ENCODE peak calls at places on chromosomes 16 and 17, in seven cellular contexts. I is AG04449, W is fibroblast of mammary gland, E is dorsolateral prefrontal cortex, B is MM.1S, V is fibroblast of lung, R is AG10803. D is an unnamed sample.

GRCh38 chr17:3985800-3986199 is 21.6 kb upstream of the ATP2A3 start:
- DNase-seq in I (no peak), W (no peak), E (no peak), B (no peak), V (no peak), R (no peak), D (no peak)

GRCh38 chr16:345686-346231 is 6.8 kb downstream of the AXIN1 start:
- DNase-seq in I (no peak), W (no peak), E (no peak), B (no peak), V (no peak), R (no peak), D (no peak)

GRCh38 chr16:21116148-21116693 is 34.4 kb downstream of the DNAH3 start:
- DNase-seq in I (no peak), W (peak; percentile 32), E (no peak), B (peak; percentile 22), V (peak; percentile 4), R (peak; percentile 8), D (no peak)

GRCh38 chr16:75109732-75110243 is 6.8 kb downstream of the LDHD start:
- DNase-seq in I (no peak), W (no peak), E (peak; percentile 56), B (no peak), V (no peak), R (no peak), D (peak; percentile 85)

GRCh38 chr16:57711993-57712392 is 17.4 kb downstream of the DRC7 start:
- DNase-seq in I (no peak), W (no peak), E (no peak), B (no peak), V (no peak), R (no peak), D (no peak)

GRCh38 chr17:66560691-66561090 is 258.3 kb downstream of the PRKCA start:
- DNase-seq in I (no peak), W (no peak), E (no peak), B (no peak), V (no peak), R (no peak), D (no peak)

GRCh38 chr16:46787909-46788308 is 39.8 kb upstream of the MYLK3 start:
- DNase-seq in I (no peak), W (no peak), E (no peak), B (no peak), V (no peak), R (no peak), D (no peak)

GRCh38 chr17:40727447-40728231 is 24.1 kb upstream of the KRT24 start:
- DNase-seq in I (no peak), W (peak; percentile 32), E (no peak), B (no peak), V (peak; percentile 42), R (peak; percentile 12), D (no peak)

GRCh38 chr17:330993-331701 is 21.5 kb downstream of the RPH3AL start:
- DNase-seq in I (no peak), W (no peak), E (peak; percentile 38), B (no peak), V (no peak), R (no peak), D (peak; percentile 49)

GRCh38 chr16:54936086-54936978 is 5.7 kb downstream of the IRX5 start:
- DNase-seq in I (no peak), W (peak; percentile 57), E (no peak), B (no peak), V (no peak), R (peak; percentile 56), D (no peak)

GRCh38 chr16:54935411-54936085 is 4.9 kb downstream of the IRX5 start:
- DNase-seq in I (no peak), W (no peak), E (no peak), B (no peak), V (no peak), R (no peak), D (no peak)

GRCh38 chr16:54933281-54934150 is 2.9 kb downstream of the IRX5 start:
- DNase-seq in I (no peak), W (no peak), E (no peak), B (no peak), V (no peak), R (no peak), D (no peak)

GRCh38 chr16:54932737-54933254 is 2.1 kb downstream of the IRX5 start:
- DNase-seq in I (no peak), W (no peak), E (no peak), B (no peak), V (no peak), R (no peak), D (no peak)

GRCh38 chr16:54934536-54935410 is 4.1 kb downstream of the IRX5 start:
- DNase-seq in I (no peak), W (no peak), E (no peak), B (no peak), V (no peak), R (peak; percentile 56), D (no peak)
- H3K4me3 ChIP-seq in I (peak overlapping the region; percentile 54), W (peak overlapping the region; percentile 24), E (no peak overlapping the region), B (no peak overlapping the region), V (no peak overlapping the region), R (peak overlapping the region; percentile 87), D (no peak overlapping the region)

GRCh38 chr16:69465083-69465721 is 40.8 kb downstream of the CYB5B start:
- DNase-seq in I (no peak), W (no peak), E (no peak), B (no peak), V (peak; percentile 78), R (no peak), D (peak; percentile 44)
- TF ChIP-seq CTCF in I (no peak), W (no peak), E (no peak), B (no peak), V (no peak), R (no peak), D (no peak)

DNA sequence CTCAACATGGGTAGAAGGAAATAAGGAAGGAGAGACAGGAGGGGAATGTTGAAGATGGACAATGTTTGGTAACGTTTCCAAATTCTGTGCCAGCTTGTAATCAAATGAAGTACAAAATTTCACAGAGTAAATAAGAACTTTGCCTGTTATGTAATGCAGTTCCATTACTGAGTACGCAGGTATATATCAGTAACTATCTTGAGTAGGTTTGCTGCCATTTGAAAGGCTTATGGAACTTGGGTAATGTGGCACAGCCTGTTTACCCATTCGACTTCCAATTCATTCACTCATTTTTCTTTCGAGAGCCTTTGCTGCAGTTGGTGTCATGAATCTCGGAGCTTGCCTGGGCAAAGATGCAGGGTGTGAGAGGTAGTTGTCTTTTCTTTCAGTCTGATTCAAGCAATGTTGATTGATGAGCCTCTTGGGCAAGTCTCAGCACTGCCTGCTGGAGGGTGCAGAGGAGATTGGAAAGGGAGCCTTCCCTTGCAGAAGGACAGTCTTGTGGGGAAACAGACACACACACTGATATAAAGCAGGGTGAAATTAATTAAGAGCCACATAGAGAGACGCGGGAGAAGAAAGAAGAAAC is 53.4 kb downstream of the ZNF18 start:
- DNase-seq in I (no peak), W (no peak), E (no peak), B (no peak), V (no peak), R (no peak), D (no peak)
- H3K4me3 ChIP-seq in I (no peak overlapping the region), W (no peak overlapping the region), E (no peak overlapping the region), B (no peak overlapping the region), V (no peak overlapping the region), R (no peak overlapping the region), D (no peak overlapping the region)

GRCh38 chr16:89334988-89335802 is 117.7 kb downstream of the ZNF778 start:
- DNase-seq in I (no peak), W (no peak), E (no peak), B (no peak), V (no peak), R (no peak), D (peak; percentile 41)
- TF ChIP-seq CTCF in I (peak; percentile 7), W (peak; percentile 8), E (no peak), B (no peak), V (no peak), R (peak; percentile 9), D (no peak)

D was measured in mucosa of descending colon.